ENCODE peak calls at places on chromosomes 3 and 15, in four cellular contexts. V is tibial artery, B is GM12865, E is fibroblast of lung. T is an unnamed sample.

GRCh38 chr3:171226794-171227193 is 200.3 kb upstream of the SLC2A2 start:
- DNase-seq in V (no peak), E (no peak), B (no peak), T (no peak)

GRCh38 chr15:88126695-88127476 is 129.7 kb downstream of the NTRK3 start:
- DNase-seq in V (no peak), E (peak), B (no peak), T (no peak)

GRCh38 chr3:108603689-108604088 is 14.2 kb downstream of the DZIP3 start:
- DNase-seq in B (peak), E (peak), V (no peak), T (no peak)

GRCh38 chr15:75620043-75620775 is 5.3 kb downstream of the SNUPN start:
- DNase-seq in B (no peak), V (no peak), E (peak), T (no peak)

GRCh38 chr15:92665100-92665555 is 9.6 kb upstream of the FAM174B start:
- DNase-seq in V (no peak), B (peak), E (no peak), T (no peak)

GRCh38 chr3:115885621-115886020 is 262.3 kb downstream of the GAP43 start:
- DNase-seq in V (no peak), B (no peak), E (peak), T (no peak)

GRCh38 chr3:113231827-113232253 is 20.5 kb downstream of the BOC start:
- DNase-seq in V (no peak), B (no peak), E (peak), T (no peak)

GRCh38 chr3:135891121-135891520 is 74.4 kb upstream of the PPP2R3A start:
- DNase-seq in B (no peak), E (peak), V (no peak), T (no peak)

GRCh38 chr3:122966045-122966444 is 61.5 kb downstream of the SEMA5B start:
- DNase-seq in B (no peak), V (no peak), E (no peak), T (no peak)

GRCh38 chr3:129310111-129310601 is 31.5 kb downstream of the HMCES start:
- DNase-seq in B (peak), V (peak), E (no peak), T (no peak)

GRCh38 chr3:129304141-129304540 is 25.5 kb downstream of the HMCES start:
- DNase-seq in E (peak), B (no peak), V (no peak), T (no peak)

GRCh38 chr3:129308636-129309035 is 30.0 kb downstream of the HMCES start:
- DNase-seq in V (no peak), B (peak), E (no peak), T (no peak)

GRCh38 chr3:129304553-129305222 is 26.0 kb downstream of the HMCES start:
- DNase-seq in V (no peak), B (no peak), E (no peak), T (no peak)

GRCh38 chr3:129305592-129306091 is 27.0 kb downstream of the HMCES start:
- DNase-seq in E (peak), B (peak), V (peak), T (peak)
- H3K4me3 ChIP-seq in E (no peak), B (no peak), V (peak), T (peak)

DNA sequence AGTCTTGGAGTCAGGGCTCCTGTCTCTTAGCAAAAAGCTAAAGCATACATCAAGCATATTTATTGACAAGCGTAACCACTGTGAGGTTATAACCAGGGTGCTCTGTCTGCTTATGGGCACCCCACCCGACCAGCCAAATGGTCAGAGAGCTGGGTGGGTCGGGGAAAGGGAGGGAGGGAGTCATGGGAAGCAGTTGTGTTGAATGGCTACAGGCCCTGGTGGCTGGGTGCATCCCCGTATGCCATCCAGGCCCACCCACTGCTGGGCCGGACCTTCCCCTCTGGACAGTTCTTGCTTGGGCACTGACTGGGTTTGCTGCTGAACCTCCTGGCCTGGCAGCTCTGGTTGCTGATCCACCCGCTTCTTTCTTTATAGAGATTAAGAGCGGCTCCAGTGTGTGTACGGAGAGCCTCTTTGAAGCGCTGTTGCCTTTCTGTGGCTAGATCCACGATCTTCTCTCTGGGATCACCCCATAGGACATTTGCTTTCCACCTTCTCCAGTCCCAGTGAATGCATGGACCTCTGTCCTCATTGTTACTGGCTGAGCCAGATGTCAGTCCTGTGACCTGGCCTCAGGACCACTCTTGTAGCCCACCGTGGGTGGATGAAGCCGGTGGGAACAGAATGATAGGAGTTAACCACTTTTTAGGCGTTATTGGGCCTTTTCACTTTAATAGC is 59.6 kb downstream of the SMAD3 start:
- DNase-seq in E (no peak), V (no peak), B (no peak), T (no peak)
- H3K4me3 ChIP-seq in E (no peak), V (no peak), B (no peak), T (no peak)

DNA sequence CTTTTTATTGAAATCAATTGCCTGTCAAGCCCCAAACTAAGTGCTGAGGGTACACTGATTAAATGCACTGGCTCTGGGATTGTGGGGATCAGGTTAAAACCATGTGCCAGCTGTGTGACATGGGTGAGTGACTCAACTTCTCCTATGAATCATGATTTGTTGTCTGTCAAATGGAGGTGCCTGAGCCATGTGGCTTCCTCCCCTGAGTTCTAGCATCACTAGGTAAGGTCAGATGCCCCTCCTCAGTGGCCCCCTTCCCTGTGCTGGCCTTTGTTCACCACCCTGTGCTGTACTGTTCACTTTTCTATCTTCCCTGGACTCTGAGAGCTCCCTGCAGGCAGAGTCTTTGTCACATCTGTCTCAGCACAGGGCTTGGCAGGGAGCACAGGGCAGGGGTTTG is 43.6 kb upstream of the ATP2B2 start:
- DNase-seq in E (peak), B (no peak), V (no peak), T (peak)
- H3K4me3 ChIP-seq in E (no peak), B (no peak), V (no peak), T (no peak)

GRCh38 chr3:127775398-127776109 is 46.8 kb downstream of the MGLL start:
- DNase-seq in V (peak), B (peak), E (peak), T (no peak)
- H3K4me3 ChIP-seq in V (no peak), B (peak), E (no peak), T (no peak)

DNA sequence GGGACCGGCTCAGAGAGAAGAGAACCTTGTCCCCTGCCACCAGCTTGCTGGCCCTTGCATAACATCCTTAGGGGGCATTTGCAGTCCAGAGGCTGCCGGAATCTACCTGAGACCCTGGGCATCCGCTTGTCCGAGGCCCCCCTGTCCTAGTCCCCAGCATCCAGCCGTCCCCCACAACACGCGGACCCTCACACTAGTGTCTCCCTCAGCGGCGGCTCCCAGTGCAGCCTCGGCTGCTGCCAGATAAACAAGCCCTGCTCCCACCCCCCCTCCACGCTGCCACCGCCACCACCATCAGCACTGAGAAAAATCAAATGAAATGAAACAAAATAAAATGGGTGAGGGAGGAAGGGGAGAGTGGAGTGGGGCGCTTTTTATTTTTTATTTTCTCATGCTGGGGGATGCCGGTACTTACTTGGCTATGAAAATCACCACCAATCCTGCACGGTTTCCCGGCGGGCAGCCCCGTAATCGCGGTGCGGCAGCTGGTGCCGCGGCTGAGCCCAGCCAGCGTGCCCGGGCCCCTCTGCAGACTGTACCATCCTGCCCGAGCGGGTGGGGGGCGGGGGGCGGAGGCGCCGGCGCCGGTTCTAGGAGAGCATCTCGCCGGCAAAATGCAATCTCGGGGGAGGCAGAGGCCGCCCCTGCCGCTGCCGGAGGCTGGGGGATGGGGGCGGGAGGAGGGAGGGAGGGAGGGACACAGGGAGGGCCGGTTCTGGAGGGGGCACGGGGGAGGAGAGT is at the start of gene ATP2B2:
- DNase-seq in B (no peak), V (no peak), E (peak), T (no peak)
- H3K4me3 ChIP-seq in B (no peak), V (peak), E (no peak), T (no peak)

DNA sequence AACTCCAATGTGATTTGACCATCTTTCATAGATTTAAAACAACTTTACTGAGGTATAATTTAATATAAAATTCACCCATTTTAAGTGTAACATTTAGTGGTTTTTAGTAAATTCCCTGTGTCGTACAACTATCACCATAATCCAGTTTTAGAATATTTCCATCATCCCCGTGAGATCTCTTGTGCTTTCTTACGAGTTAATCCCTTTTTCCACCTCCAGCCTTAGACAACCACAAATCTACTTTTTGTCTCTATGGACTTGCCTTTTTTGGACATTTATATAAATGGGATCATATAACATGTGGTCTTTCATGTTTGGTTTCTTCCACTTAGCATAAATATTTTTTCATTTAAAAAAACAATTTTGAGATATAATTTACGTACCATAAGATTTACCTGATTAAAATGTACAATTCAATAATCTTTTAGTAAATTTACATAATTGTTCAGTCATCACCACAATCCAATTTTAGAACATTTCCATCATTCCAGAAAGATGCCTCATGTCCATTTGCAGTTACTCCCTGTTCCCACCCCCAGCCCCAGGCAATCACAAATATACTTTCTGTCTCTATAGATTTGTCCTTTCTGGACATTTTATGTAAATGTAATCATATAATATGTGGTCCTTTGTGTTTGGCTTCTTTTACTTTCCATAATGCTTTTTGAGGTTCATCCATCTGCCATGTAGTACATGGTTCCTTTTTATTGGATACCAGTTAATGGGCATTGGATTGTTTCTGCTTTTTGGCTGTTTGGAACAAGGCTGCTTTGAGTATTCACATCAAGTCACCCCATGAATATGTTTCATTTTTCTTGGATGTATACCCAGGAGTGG is 3.0 kb downstream of the OXSR1 start:
- DNase-seq in B (no peak), V (no peak), E (peak), T (no peak)
- H3K4me3 ChIP-seq in B (no peak), V (no peak), E (peak), T (peak)

GRCh38 chr3:129282727-129283327 is 4.2 kb downstream of the HMCES start:
- DNase-seq in V (no peak), E (peak), B (peak), T (peak)
- H3K4me3 ChIP-seq in V (no peak), E (no peak), B (no peak), T (peak)

GRCh38 chr3:100602506-100603444 is 6.6 kb upstream of the ADGRG7 start:
- DNase-seq in E (peak), V (no peak), B (peak), T (no peak)
- H3K4me3 ChIP-seq in E (no peak), V (no peak), B (peak), T (peak)